ENCODE peak calls at places on chromosomes 4 and X, in ten cellular contexts. One of them, this sample, is unnamed.

GRCh38 chrX:19867938-19868337 is 19.5 kb downstream of the SH3KBP1 start:
- ATAC-seq in heart right ventricle: no peak
- ATAC-seq in HCT116: no peak
- ATAC-seq in K562: no peak
- ATAC-seq in right cardiac atrium: no peak
- ATAC-seq in psoas muscle: no peak
- ATAC-seq in body of pancreas: no peak
- ATAC-seq in PC-3: no peak
- ATAC-seq in upper lobe of left lung: no peak
- ATAC-seq in aorta: no peak
- ATAC-seq in this sample: no peak

GRCh38 chr4:76235407-76235806 is 16.1 kb upstream of the FAM47E start:
- ATAC-seq in heart right ventricle: no peak
- ATAC-seq in HCT116: no peak
- ATAC-seq in K562: no peak
- ATAC-seq in right cardiac atrium: no peak
- ATAC-seq in psoas muscle: no peak
- ATAC-seq in body of pancreas: peak
- ATAC-seq in PC-3: no peak
- ATAC-seq in upper lobe of left lung: no peak
- ATAC-seq in aorta: no peak
- ATAC-seq in this sample: no peak

GRCh38 chr4:14919785-14920184 is 82.5 kb upstream of the CPEB2 start:
- ATAC-seq in heart right ventricle: no peak
- ATAC-seq in HCT116: no peak
- ATAC-seq in K562: peak
- ATAC-seq in right cardiac atrium: no peak
- ATAC-seq in psoas muscle: no peak
- ATAC-seq in body of pancreas: no peak
- ATAC-seq in PC-3: no peak
- ATAC-seq in upper lobe of left lung: no peak
- ATAC-seq in aorta: no peak
- ATAC-seq in this sample: no peak

GRCh38 chr4:17556498-17556897 is 20.5 kb upstream of the LAP3 start:
- ATAC-seq in heart right ventricle: no peak
- ATAC-seq in HCT116: no peak
- ATAC-seq in K562: no peak
- ATAC-seq in right cardiac atrium: no peak
- ATAC-seq in psoas muscle: no peak
- ATAC-seq in body of pancreas: no peak
- ATAC-seq in PC-3: no peak
- ATAC-seq in upper lobe of left lung: no peak
- ATAC-seq in aorta: no peak
- ATAC-seq in this sample: no peak

GRCh38 chrX:19613645-19614323 is 98.5 kb upstream of the MAP3K15 start:
- ATAC-seq in heart right ventricle: peak
- ATAC-seq in HCT116: no peak
- ATAC-seq in K562: no peak
- ATAC-seq in right cardiac atrium: peak
- ATAC-seq in psoas muscle: peak
- ATAC-seq in body of pancreas: no peak
- ATAC-seq in PC-3: no peak
- ATAC-seq in upper lobe of left lung: no peak
- ATAC-seq in aorta: no peak
- ATAC-seq in this sample: no peak

GRCh38 chrX:24005028-24005427 is 22.0 kb downstream of the KLHL15 start:
- ATAC-seq in heart right ventricle: no peak
- ATAC-seq in HCT116: no peak
- ATAC-seq in K562: no peak
- ATAC-seq in right cardiac atrium: no peak
- ATAC-seq in psoas muscle: no peak
- ATAC-seq in body of pancreas: no peak
- ATAC-seq in PC-3: no peak
- ATAC-seq in upper lobe of left lung: no peak
- ATAC-seq in aorta: no peak
- ATAC-seq in this sample: no peak

GRCh38 chr4:44016582-44017421 is 431.8 kb downstream of the KCTD8 start:
- ATAC-seq in heart right ventricle: no peak
- ATAC-seq in HCT116: no peak
- ATAC-seq in K562: no peak
- ATAC-seq in right cardiac atrium: no peak
- ATAC-seq in psoas muscle: no peak
- ATAC-seq in body of pancreas: no peak
- ATAC-seq in PC-3: no peak
- ATAC-seq in upper lobe of left lung: no peak
- ATAC-seq in aorta: no peak
- ATAC-seq in this sample: no peak

GRCh38 chr4:99945718-99946345 is 586 bp downstream of the DNAJB14 start:
- ATAC-seq in heart right ventricle: no peak
- ATAC-seq in HCT116: peak
- ATAC-seq in K562: peak
- ATAC-seq in right cardiac atrium: peak
- ATAC-seq in psoas muscle: no peak
- ATAC-seq in body of pancreas: no peak
- ATAC-seq in PC-3: peak
- ATAC-seq in upper lobe of left lung: peak
- ATAC-seq in aorta: peak
- ATAC-seq in this sample: no peak

GRCh38 chr4:37674446-37674845 is 11.7 kb downstream of the RELL1 start:
- ATAC-seq in heart right ventricle: no peak
- ATAC-seq in HCT116: no peak
- ATAC-seq in K562: no peak
- ATAC-seq in right cardiac atrium: no peak
- ATAC-seq in psoas muscle: no peak
- ATAC-seq in body of pancreas: no peak
- ATAC-seq in PC-3: no peak
- ATAC-seq in upper lobe of left lung: no peak
- ATAC-seq in aorta: no peak
- ATAC-seq in this sample: no peak

GRCh38 chr4:37673523-37674192 is 12.5 kb downstream of the RELL1 start:
- ATAC-seq in heart right ventricle: peak
- ATAC-seq in HCT116: no peak
- ATAC-seq in K562: no peak
- ATAC-seq in right cardiac atrium: peak
- ATAC-seq in psoas muscle: no peak
- ATAC-seq in body of pancreas: no peak
- ATAC-seq in PC-3: no peak
- ATAC-seq in upper lobe of left lung: no peak
- ATAC-seq in aorta: no peak
- ATAC-seq in this sample: no peak

GRCh38 chr4:37670249-37670648 is 15.9 kb downstream of the RELL1 start:
- ATAC-seq in heart right ventricle: no peak
- ATAC-seq in HCT116: no peak
- ATAC-seq in K562: no peak
- ATAC-seq in right cardiac atrium: no peak
- ATAC-seq in psoas muscle: no peak
- ATAC-seq in body of pancreas: no peak
- ATAC-seq in PC-3: peak
- ATAC-seq in upper lobe of left lung: no peak
- ATAC-seq in aorta: no peak
- ATAC-seq in this sample: no peak

GRCh38 chr4:37667197-37668100 is 18.7 kb downstream of the RELL1 start:
- ATAC-seq in heart right ventricle: no peak
- ATAC-seq in HCT116: peak
- ATAC-seq in K562: no peak
- ATAC-seq in right cardiac atrium: no peak
- ATAC-seq in psoas muscle: no peak
- ATAC-seq in body of pancreas: no peak
- ATAC-seq in PC-3: peak
- ATAC-seq in upper lobe of left lung: no peak
- ATAC-seq in aorta: no peak
- ATAC-seq in this sample: no peak

DNA sequence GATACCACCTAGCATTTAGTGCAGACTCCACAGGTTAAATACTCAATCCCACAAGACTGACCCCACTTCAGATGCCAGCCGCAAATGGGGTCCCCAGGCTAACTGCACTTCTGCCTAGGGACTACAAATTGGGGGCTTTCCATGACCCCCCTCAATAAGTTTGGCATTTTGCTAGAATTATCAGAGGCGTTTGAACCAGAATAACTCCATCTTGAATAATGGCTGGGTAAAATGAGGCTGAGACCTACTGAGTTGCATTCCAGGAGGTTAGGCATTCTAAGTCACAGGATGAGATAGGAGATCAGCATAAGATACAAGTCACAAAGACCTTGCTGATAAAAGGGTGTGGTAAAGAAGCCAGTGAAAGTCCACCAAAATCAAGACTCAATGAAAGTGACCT is 15.1 kb downstream of the RELL1 start:
- ATAC-seq in heart right ventricle: no peak
- ATAC-seq in HCT116: no peak
- ATAC-seq in K562: no peak
- ATAC-seq in right cardiac atrium: no peak
- ATAC-seq in psoas muscle: no peak
- ATAC-seq in body of pancreas: no peak
- ATAC-seq in PC-3: no peak
- ATAC-seq in upper lobe of left lung: no peak
- ATAC-seq in aorta: no peak
- ATAC-seq in this sample: no peak
- H3K27ac ChIP-seq in heart right ventricle: peak
- H3K27ac ChIP-seq in HCT116: no peak
- H3K27ac ChIP-seq in K562: no peak
- H3K27ac ChIP-seq in right cardiac atrium: no peak
- H3K27ac ChIP-seq in psoas muscle: no peak
- H3K27ac ChIP-seq in body of pancreas: no peak
- H3K27ac ChIP-seq in PC-3: no peak
- H3K27ac ChIP-seq in upper lobe of left lung: no peak
- H3K27ac ChIP-seq in aorta: no peak
- H3K27ac ChIP-seq in this sample: no peak

GRCh38 chr4:2413821-2414610 is 4.4 kb downstream of the ZFYVE28 start:
- ATAC-seq in heart right ventricle: no peak
- ATAC-seq in HCT116: peak
- ATAC-seq in K562: no peak
- ATAC-seq in right cardiac atrium: no peak
- ATAC-seq in psoas muscle: no peak
- ATAC-seq in body of pancreas: no peak
- ATAC-seq in PC-3: no peak
- ATAC-seq in upper lobe of left lung: no peak
- ATAC-seq in aorta: no peak
- ATAC-seq in this sample: no peak

GRCh38 chr4:2415213-2415612 is 3.2 kb downstream of the ZFYVE28 start:
- ATAC-seq in heart right ventricle: no peak
- ATAC-seq in HCT116: no peak
- ATAC-seq in K562: no peak
- ATAC-seq in right cardiac atrium: no peak
- ATAC-seq in psoas muscle: no peak
- ATAC-seq in body of pancreas: no peak
- ATAC-seq in PC-3: no peak
- ATAC-seq in upper lobe of left lung: no peak
- ATAC-seq in aorta: no peak
- ATAC-seq in this sample: no peak

GRCh38 chr4:2411786-2412510 is 6.5 kb downstream of the ZFYVE28 start:
- ATAC-seq in heart right ventricle: no peak
- ATAC-seq in HCT116: no peak
- ATAC-seq in K562: no peak
- ATAC-seq in right cardiac atrium: no peak
- ATAC-seq in psoas muscle: no peak
- ATAC-seq in body of pancreas: no peak
- ATAC-seq in PC-3: no peak
- ATAC-seq in upper lobe of left lung: no peak
- ATAC-seq in aorta: no peak
- ATAC-seq in this sample: no peak

GRCh38 chr4:2412534-2412884 is 5.9 kb downstream of the ZFYVE28 start:
- ATAC-seq in heart right ventricle: no peak
- ATAC-seq in HCT116: peak
- ATAC-seq in K562: peak
- ATAC-seq in right cardiac atrium: no peak
- ATAC-seq in psoas muscle: no peak
- ATAC-seq in body of pancreas: no peak
- ATAC-seq in PC-3: peak
- ATAC-seq in upper lobe of left lung: no peak
- ATAC-seq in aorta: no peak
- ATAC-seq in this sample: no peak

GRCh38 chr4:2412885-2413716 is 5.3 kb downstream of the ZFYVE28 start:
- ATAC-seq in heart right ventricle: peak
- ATAC-seq in HCT116: peak
- ATAC-seq in K562: peak
- ATAC-seq in right cardiac atrium: peak
- ATAC-seq in psoas muscle: peak
- ATAC-seq in body of pancreas: peak
- ATAC-seq in PC-3: peak
- ATAC-seq in upper lobe of left lung: peak
- ATAC-seq in aorta: peak
- ATAC-seq in this sample: peak
- H3K27ac ChIP-seq in heart right ventricle: peak
- H3K27ac ChIP-seq in HCT116: peak
- H3K27ac ChIP-seq in K562: peak
- H3K27ac ChIP-seq in right cardiac atrium: peak
- H3K27ac ChIP-seq in psoas muscle: peak
- H3K27ac ChIP-seq in body of pancreas: peak
- H3K27ac ChIP-seq in PC-3: peak
- H3K27ac ChIP-seq in upper lobe of left lung: peak
- H3K27ac ChIP-seq in aorta: no peak
- H3K27ac ChIP-seq in this sample: no peak

DNA sequence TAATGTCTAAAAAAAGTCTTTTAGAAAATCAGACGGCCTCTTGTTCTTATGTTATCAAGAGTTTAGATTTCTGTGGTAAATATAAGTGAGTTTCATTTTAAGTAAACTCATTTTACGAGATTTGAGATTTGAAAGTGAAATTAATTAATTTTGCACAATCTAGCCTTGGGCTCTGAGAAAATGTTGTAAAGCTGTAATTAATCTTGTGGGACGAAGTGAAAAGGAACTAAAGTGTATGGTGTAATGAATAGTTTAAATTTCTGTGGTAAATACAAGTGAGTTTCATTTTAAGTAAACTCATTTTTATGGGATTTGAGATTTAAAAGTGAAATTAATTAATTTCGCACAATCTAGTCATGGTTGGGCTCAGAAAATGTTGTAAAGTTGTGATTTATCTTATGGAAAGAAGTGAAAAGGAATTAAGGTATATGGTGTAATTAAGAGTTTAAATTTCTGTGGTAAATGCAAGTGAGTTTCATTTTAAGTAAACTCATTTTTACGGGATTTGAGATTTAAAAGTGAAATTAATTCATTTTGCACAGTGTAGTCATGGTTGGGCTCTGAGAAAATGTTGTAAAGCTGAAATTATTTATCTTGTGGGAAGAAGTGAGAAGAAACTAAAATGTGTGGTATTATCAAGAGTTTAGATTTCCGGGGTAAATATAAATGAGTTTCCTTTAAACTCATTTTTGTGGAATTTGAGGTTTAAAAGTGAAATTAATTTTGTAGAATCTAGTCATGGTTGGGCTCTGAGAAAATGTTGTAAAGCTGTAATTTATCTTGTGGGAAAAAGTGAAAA is 1.6 kb downstream of the SCML1 start:
- ATAC-seq in heart right ventricle: no peak
- ATAC-seq in HCT116: no peak
- ATAC-seq in K562: no peak
- ATAC-seq in right cardiac atrium: no peak
- ATAC-seq in psoas muscle: no peak
- ATAC-seq in body of pancreas: no peak
- ATAC-seq in PC-3: no peak
- ATAC-seq in upper lobe of left lung: no peak
- ATAC-seq in aorta: no peak
- ATAC-seq in this sample: no peak
- H3K27ac ChIP-seq in heart right ventricle: peak
- H3K27ac ChIP-seq in HCT116: peak
- H3K27ac ChIP-seq in K562: no peak
- H3K27ac ChIP-seq in right cardiac atrium: no peak
- H3K27ac ChIP-seq in psoas muscle: peak
- H3K27ac ChIP-seq in body of pancreas: no peak
- H3K27ac ChIP-seq in PC-3: peak
- H3K27ac ChIP-seq in upper lobe of left lung: peak
- H3K27ac ChIP-seq in aorta: no peak
- H3K27ac ChIP-seq in this sample: peak

GRCh38 chr4:2835978-2836377 is 7.7 kb upstream of the ADD1 start:
- ATAC-seq in heart right ventricle: no peak
- ATAC-seq in HCT116: no peak
- ATAC-seq in K562: no peak
- ATAC-seq in right cardiac atrium: no peak
- ATAC-seq in psoas muscle: no peak
- ATAC-seq in body of pancreas: no peak
- ATAC-seq in PC-3: no peak
- ATAC-seq in upper lobe of left lung: no peak
- ATAC-seq in aorta: no peak
- ATAC-seq in this sample: no peak
- H3K27ac ChIP-seq in heart right ventricle: no peak
- H3K27ac ChIP-seq in HCT116: no peak
- H3K27ac ChIP-seq in K562: no peak
- H3K27ac ChIP-seq in right cardiac atrium: no peak
- H3K27ac ChIP-seq in psoas muscle: no peak
- H3K27ac ChIP-seq in body of pancreas: no peak
- H3K27ac ChIP-seq in PC-3: no peak
- H3K27ac ChIP-seq in upper lobe of left lung: peak
- H3K27ac ChIP-seq in aorta: no peak
- H3K27ac ChIP-seq in this sample: no peak

This sample was measured in gastroesophageal sphincter.